ENCODE peak calls at places on chromosomes 7 and 10, in nine cellular contexts. N is SK-N-SH; P is cardiac fibroblast; F is colonic mucosa; A is dorsolateral prefrontal cortex; R is fibroblast of lung; Z is cardiac muscle cell; W is hepatocyte; O is CD4-positive, alpha-beta T cell. U is an unnamed sample.

GRCh38 chr10:5195727-5196374 is 786 bp upstream of the AKR1C4 start:
- DNase-seq in P (no peak), R (no peak), O (no peak), Z (no peak), W (peak), F (no peak), N (no peak), A (no peak), U (no peak)

GRCh38 chr10:112624546-112625048 is 177.6 kb downstream of the VTI1A start:
- DNase-seq in W (no peak), F (no peak), P (peak), A (no peak), O (no peak), R (no peak), N (no peak), Z (peak), U (no peak)

GRCh38 chr10:23793577-23793976 is 354.7 kb downstream of the OTUD1 start:
- DNase-seq in R (no peak), P (no peak), W (no peak), F (no peak), O (no peak), N (no peak), Z (no peak), A (no peak), U (no peak)

GRCh38 chr10:59965899-59966650 is 59.7 kb upstream of the CCDC6 start:
- DNase-seq in W (no peak), A (no peak), R (no peak), Z (no peak), P (no peak), O (no peak), N (peak), F (no peak), U (no peak)

GRCh38 chr7:145030754-145031153 is 194.9 kb upstream of the TPK1 start:
- DNase-seq in F (no peak), W (no peak), A (no peak), P (no peak), Z (no peak), O (no peak), N (no peak), R (no peak), U (no peak)

GRCh38 chr10:23694921-23695824 is 256.3 kb downstream of the OTUD1 start:
- DNase-seq in O (no peak), Z (no peak), R (no peak), A (no peak), P (no peak), W (peak), F (no peak), N (peak), U (no peak)

GRCh38 chr10:65273063-65273462 is 1652.8 kb upstream of the LRRTM3 start:
- DNase-seq in P (no peak), N (no peak), A (no peak), O (no peak), W (no peak), Z (no peak), F (no peak), R (no peak), U (no peak)

GRCh38 chr10:6513509-6513908 is 66.6 kb downstream of the PRKCQ start:
- DNase-seq in Z (no peak), O (no peak), W (no peak), A (no peak), R (no peak), F (no peak), P (no peak), N (no peak), U (no peak)

GRCh38 chr7:18590744-18591340 is 95.3 kb downstream of the HDAC9 start:
- DNase-seq in O (no peak), R (peak), Z (peak), F (no peak), A (no peak), N (peak), W (peak), P (peak), U (no peak)

GRCh38 chr7:149624006-149624405 is 126.4 kb upstream of the ZNF746 start:
- DNase-seq in P (peak), F (peak), N (peak), Z (peak), O (peak), A (peak), W (peak), R (peak), U (no peak)

GRCh38 chr10:122285506-122286444 is 14.7 kb downstream of the BTBD16 start:
- DNase-seq in A (no peak), P (no peak), F (no peak), N (no peak), Z (no peak), W (no peak), R (no peak), O (no peak), U (no peak)

DNA sequence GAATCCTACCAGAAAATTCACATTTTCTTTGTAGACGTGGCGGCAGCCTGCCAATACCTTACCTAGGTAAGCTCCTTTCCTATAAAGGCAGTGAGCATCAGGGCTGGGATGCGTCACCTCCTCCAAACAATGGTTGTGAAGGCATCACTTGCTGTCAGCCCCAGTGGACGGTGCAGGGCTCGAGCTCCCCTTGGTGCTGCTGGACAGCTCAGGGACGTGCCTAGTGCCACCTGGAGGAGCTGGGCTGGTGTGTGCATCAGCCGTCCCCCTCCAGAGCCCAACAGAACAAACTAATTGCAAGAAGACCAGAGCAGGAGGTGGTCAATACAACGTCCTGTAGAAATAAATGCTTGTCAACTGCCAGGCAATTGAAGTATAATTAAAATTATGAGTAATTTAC is 517.5 kb upstream of the FOXK1 start:
- DNase-seq in Z (no peak), P (no peak), W (no peak), A (no peak), R (no peak), N (no peak), F (no peak), O (no peak), U (no peak)
- TF ChIP-seq CTCF in Z (no peak), P (no peak), W (no peak), A (no peak), R (no peak), N (no peak), F (no peak), O (no peak), U (no peak)

GRCh38 chr10:61589547-61590243 is 73.0 kb upstream of the CABCOCO1 start:
- DNase-seq in N (no peak), F (no peak), R (peak), P (no peak), A (no peak), W (no peak), O (no peak), Z (no peak), U (no peak)

GRCh38 chr10:61594430-61594829 is 68.3 kb upstream of the CABCOCO1 start:
- DNase-seq in A (no peak), P (no peak), F (no peak), N (no peak), Z (no peak), R (no peak), W (no peak), O (no peak), U (no peak)

GRCh38 chr10:61586829-61587228 is 75.9 kb upstream of the CABCOCO1 start:
- DNase-seq in Z (no peak), O (no peak), W (no peak), R (no peak), A (no peak), N (no peak), F (no peak), P (no peak), U (no peak)

GRCh38 chr10:61588770-61589211 is 73.9 kb upstream of the CABCOCO1 start:
- DNase-seq in R (peak), A (no peak), N (peak), P (no peak), W (peak), Z (no peak), F (no peak), O (no peak), U (no peak)

GRCh38 chr10:61592581-61592980 is 70.1 kb upstream of the CABCOCO1 start:
- DNase-seq in O (no peak), A (no peak), W (peak), R (peak), N (no peak), Z (peak), P (peak), F (no peak), U (no peak)
- TF ChIP-seq CTCF in O (no peak), A (no peak), W (peak), R (peak), N (peak), Z (peak), P (peak), F (no peak), U (no peak)

DNA sequence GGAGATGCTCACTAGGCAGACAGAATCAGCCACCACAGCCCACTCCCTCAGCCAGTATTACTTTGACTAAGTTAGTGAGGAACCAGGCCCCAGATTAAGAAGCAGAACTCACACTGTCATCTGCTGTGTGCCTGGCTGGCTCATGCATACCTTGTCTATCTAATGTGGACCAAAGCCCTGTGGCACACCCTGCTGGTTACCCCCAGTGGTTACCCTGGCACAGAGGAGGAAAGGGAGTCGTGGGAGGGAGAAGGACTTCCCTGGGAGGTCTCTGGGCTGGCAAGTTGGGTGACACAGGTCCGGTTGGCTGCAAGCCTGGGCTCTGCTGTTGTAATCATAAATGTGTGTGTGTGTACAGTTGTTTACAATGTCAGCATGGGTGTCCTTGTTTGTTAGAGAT is 7.5 kb upstream of the SH2D4B start:
- DNase-seq in Z (peak), F (no peak), O (no peak), R (peak), N (peak), P (peak), A (no peak), W (no peak), U (no peak)
- TF ChIP-seq CTCF in Z (peak), F (no peak), O (peak), R (peak), N (no peak), P (peak), A (no peak), W (no peak), U (no peak)

GRCh38 chr7:96179863-96180262 is 142.0 kb downstream of the SLC25A13 start:
- DNase-seq in P (peak), R (peak), Z (peak), F (no peak), O (no peak), N (no peak), W (no peak), A (no peak), U (no peak)
- TF ChIP-seq CTCF in P (no peak), R (peak), Z (no peak), F (no peak), O (no peak), N (peak), W (no peak), A (no peak), U (no peak)